ENCODE peak calls at places on chromosomes 5 and 9, in four cellular contexts. T is upper lobe of left lung, B is progenitor cell of endocrine pancreas, C is adrenal gland. A is an unnamed sample.

GRCh38 chr5:145925803-145926202 is 10.6 kb upstream of the SH3RF2 start:
- DNase-seq in B (no peak), C (no peak), T (no peak), A (no peak)

GRCh38 chr9:135926402-135927194 is 19.3 kb upstream of the CAMSAP1 start:
- DNase-seq in T (peak; percentile 71), C (peak; percentile 69), B (no peak), A (peak; percentile 80)

GRCh38 chr9:98577446-98577845 is 131.3 kb downstream of the GABBR2 start:
- DNase-seq in B (no peak), C (no peak), T (no peak), A (no peak)

GRCh38 chr5:27962201-27962600 is 923.8 kb upstream of the CDH9 start:
- DNase-seq in T (no peak), B (no peak), C (no peak), A (no peak)

GRCh38 chr9:135463140-135463539 is 16.4 kb upstream of the PPP1R26 start:
- DNase-seq in B (no peak), C (no peak), T (no peak), A (peak; percentile 55)

GRCh38 chr9:35203531-35203930 is 41.7 kb downstream of the UNC13B start:
- DNase-seq in C (no peak), B (no peak), T (no peak), A (no peak)

GRCh38 chr9:89674667-89675402 is 70.0 kb downstream of the GADD45G start:
- DNase-seq in T (peak; percentile 18), C (peak; percentile 92), B (peak; percentile 28), A (no peak)

GRCh38 chr5:142939884-142940283 is 169.7 kb downstream of the ARHGAP26 start:
- DNase-seq in T (no peak), B (no peak), C (no peak), A (no peak)

GRCh38 chr9:138006576-138007233 is 129.1 kb downstream of the CACNA1B start:
- DNase-seq in B (peak; percentile 8), C (no peak), T (no peak), A (no peak)

GRCh38 chr9:13279284-13280162 is at the start of gene MPDZ:
- DNase-seq in C (peak; percentile 68), T (peak; percentile 60), B (peak; percentile 66), A (peak; percentile 46)

GRCh38 chr9:129669141-129669718 is 3.8 kb downstream of the PRRX2 start:
- DNase-seq in B (no peak), C (peak; percentile 50), T (no peak), A (peak; percentile 38)

GRCh38 chr5:107474724-107475489 is 195.8 kb downstream of the EFNA5 start:
- DNase-seq in B (no peak), T (peak; percentile 28), C (no peak), A (no peak)

GRCh38 chr9:78601957-78602565 is 305.1 kb downstream of the PSAT1 start:
- DNase-seq in C (no peak), T (no peak), B (no peak), A (peak; percentile 59)

GRCh38 chr9:36867672-36868471 is 166.2 kb downstream of the PAX5 start:
- DNase-seq in T (no peak), B (peak; percentile 52), C (no peak), A (no peak)

GRCh38 chr5:74633710-74634109 is 6.8 kb downstream of the ENC1 start:
- DNase-seq in C (no peak), B (no peak), T (no peak), A (no peak)

GRCh38 chr9:76456202-76456926 is 2.6 kb upstream of the GCNT1 start:
- DNase-seq in B (peak; percentile 54), C (no peak), T (no peak), A (no peak)

GRCh38 chr5:55993628-55994501 is 898 bp downstream of the IL6ST start:
- DNase-seq in B (no peak), T (no peak), C (no peak), A (no peak)

GRCh38 chr5:126480824-126481223 is 57.6 kb downstream of the GRAMD2B start:
- DNase-seq in B (no peak), T (no peak), C (no peak), A (no peak)

GRCh38 chr5:126477681-126478117 is 54.5 kb downstream of the GRAMD2B start:
- DNase-seq in B (no peak), C (peak; percentile 68), T (no peak), A (no peak)

GRCh38 chr5:126479810-126480209 is 56.6 kb downstream of the GRAMD2B start:
- DNase-seq in B (no peak), T (no peak), C (no peak), A (no peak)

GRCh38 chr5:126481243-126481642 is 58.0 kb downstream of the GRAMD2B start:
- DNase-seq in T (no peak), C (no peak), B (no peak), A (peak; percentile 39)

DNA sequence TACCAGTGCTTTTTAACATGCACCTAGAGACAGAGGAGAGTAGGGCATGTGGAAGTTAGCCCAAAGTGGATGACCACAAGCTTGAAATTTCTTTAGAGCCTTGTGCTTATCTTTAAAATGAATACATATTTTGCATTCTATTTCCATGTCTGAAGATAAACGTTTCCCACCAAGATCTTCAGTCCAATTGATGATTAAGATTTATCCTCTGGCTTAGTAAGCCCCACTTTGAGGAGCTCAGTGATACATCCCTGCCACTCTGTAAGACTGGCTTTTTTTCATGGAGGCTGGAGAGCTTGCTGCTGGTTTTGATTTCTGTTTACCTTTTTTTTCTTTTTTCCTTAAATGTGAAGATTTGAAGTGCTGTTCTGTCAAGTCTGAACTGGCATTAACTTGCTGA is 54.1 kb downstream of the GRAMD2B start:
- DNase-seq in T (no peak), C (no peak), B (no peak), A (no peak)
- TF ChIP-seq CTCF in T (no peak), C (no peak), B (no peak), A (no peak)

GRCh38 chr5:40511801-40512200 is 167.9 kb upstream of the PTGER4 start:
- DNase-seq in B (no peak), C (no peak), T (no peak), A (no peak)

GRCh38 chr5:40505031-40505430 is 174.7 kb upstream of the PTGER4 start:
- DNase-seq in B (no peak), C (no peak), T (no peak), A (no peak)

GRCh38 chr5:40502736-40503135 is 177.0 kb upstream of the PTGER4 start:
- DNase-seq in C (no peak), B (no peak), T (no peak), A (no peak)

GRCh38 chr5:40503438-40503837 is 176.3 kb upstream of the PTGER4 start:
- DNase-seq in T (peak; percentile 45), C (peak; percentile 17), B (no peak), A (peak; percentile 34)

GRCh38 chr5:40507095-40507494 is 172.6 kb upstream of the PTGER4 start:
- DNase-seq in T (no peak), B (no peak), C (no peak), A (no peak)
- TF ChIP-seq CTCF in T (no peak), B (no peak), C (no peak), A (peak; percentile 69)

GRCh38 chr5:138282918-138283742 is 8.7 kb upstream of the GFRA3 start:
- DNase-seq in C (peak; percentile 56), T (peak; percentile 67), B (peak; percentile 19), A (peak; percentile 58)
- TF ChIP-seq CTCF in C (peak; percentile 61), T (no peak), B (peak; percentile 69), A (peak; percentile 75)

GRCh38 chr9:90942555-90942954 is 140.9 kb downstream of the SYK start:
- DNase-seq in T (no peak), B (no peak), C (no peak), A (no peak)
- TF ChIP-seq CTCF in T (no peak), B (no peak), C (no peak), A (no peak)

DNA sequence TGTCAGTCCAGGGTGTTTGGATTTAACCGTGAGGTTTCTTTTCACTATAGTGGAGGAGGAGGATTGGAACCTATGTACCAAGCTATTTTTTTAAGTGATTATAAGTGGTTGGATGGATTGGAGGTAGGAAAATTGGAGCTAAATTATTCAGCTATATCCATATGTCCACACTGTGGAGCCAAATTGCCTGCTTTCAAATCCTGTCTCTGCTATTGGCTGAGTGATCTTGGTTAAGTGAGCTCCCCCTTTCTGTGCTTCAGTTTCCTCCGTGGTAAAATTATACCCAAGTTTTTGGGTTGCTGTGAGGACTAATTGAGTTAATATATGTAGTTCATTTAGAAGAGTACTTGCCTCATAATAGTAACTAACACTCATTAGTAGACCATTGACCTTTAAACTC is 2.5 kb downstream of the CENPP start:
- DNase-seq in T (no peak), B (no peak), C (no peak), A (peak; percentile 74)
- TF ChIP-seq CTCF in T (no peak), B (peak; percentile 27), C (no peak), A (peak; percentile 69)

GRCh38 chr5:155049569-155050383 is 36.2 kb downstream of the KIF4B start:
- DNase-seq in T (no peak), B (no peak), C (no peak), A (no peak)
- TF ChIP-seq CTCF in T (no peak), B (peak; percentile 57), C (no peak), A (peak; percentile 66)

DNA sequence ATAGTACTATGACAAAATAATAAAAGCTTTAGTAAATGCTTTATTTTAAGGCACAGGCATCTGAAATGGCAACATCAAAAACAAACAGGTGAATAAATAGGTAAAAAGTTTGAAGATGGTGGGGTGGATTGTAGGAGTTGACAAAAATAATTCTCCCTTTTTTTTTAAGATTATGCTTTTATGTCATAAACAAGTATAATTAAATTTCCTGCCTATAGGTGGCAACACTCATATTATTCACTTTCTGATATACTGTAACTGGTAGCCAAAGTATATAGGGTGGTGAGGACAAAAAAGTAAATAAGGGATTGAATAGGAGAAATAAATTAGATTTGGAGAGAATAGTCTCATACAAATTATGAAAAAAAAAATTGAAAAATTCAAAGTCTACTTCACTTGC is 120.0 kb upstream of the ACOT12 start:
- DNase-seq in B (no peak), C (no peak), T (no peak), A (no peak)
- TF ChIP-seq CTCF in B (no peak), C (no peak), T (no peak), A (peak; percentile 70)

GRCh38 chr5:32584651-32585050 is 706 bp upstream of the SUB1 start:
- DNase-seq in B (no peak), T (no peak), C (no peak), A (no peak)

GRCh38 chr5:32587067-32587551 is 1.8 kb downstream of the SUB1 start:
- DNase-seq in T (no peak), C (no peak), B (no peak), A (no peak)

GRCh38 chr5:32585122-32585445 is 273 bp upstream of the SUB1 start:
- DNase-seq in T (no peak), C (no peak), B (no peak), A (no peak)

GRCh38 chr5:32586251-32586642 is 890 bp downstream of the SUB1 start:
- DNase-seq in B (no peak), T (no peak), C (no peak), A (no peak)

DNA sequence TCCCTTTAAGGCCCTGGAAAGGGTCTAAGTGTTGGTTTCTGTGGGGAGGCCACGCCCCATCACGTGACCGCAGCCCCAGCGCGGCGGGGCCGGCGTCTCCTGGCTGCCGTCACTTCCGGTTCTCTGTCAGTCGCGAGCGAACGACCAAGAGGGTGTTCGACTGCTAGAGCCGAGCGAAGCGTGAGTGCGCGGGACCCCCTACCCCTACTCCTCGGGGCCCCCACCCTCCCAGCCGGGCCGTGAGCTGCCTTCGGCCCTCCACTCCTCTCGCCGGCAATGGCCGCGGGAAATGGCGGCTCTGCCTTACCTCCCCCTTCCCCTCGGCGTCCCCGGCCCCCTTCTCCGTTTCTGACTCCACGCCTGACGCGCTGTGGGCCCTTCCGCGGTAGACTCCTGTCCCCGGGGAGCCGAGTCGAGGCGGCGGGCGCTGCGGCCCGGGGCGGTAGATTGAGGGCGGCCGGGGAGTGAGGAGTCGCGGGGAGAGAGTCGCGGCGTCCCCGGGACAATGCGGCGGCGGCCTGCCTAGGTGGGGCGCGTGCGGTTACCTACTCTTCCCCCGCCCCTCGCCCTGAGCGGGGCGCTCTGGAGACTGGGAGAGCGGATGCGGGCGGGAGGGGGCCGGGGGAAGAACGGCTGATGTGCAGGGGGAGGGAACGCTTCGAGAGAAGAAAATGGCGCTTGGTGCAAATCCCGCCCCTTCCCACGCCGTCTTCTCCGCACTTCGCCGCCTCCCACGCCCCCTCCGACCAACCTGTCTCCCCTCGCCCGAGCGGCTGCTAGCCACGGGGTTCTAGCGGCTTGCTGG is at the start of gene SUB1:
- DNase-seq in B (peak; percentile 85), T (peak; percentile 97), C (peak; percentile 95), A (peak; percentile 83)
- TF ChIP-seq CTCF in B (no peak), T (no peak), C (no peak), A (peak; percentile 43)

A was measured in HFFc6.